ENCODE peak calls at places on chromosomes 13 and 19, in ten cellular contexts. Q is GM12878, H is ovary, W is tibial nerve, A is A549, N is H1, R is sigmoid colon, K is stomach, C is suprapubic skin, L is SK-N-SH. F is an unnamed sample.
A peak's percentile ranks its signal among the peaks of the same experiment; 100 is the strongest.

GRCh38 chr13:50424993-50425392 is 409.7 kb downstream of the KCNRG start:
- DNase-seq in L (no peak), H (no peak), N (no peak), W (no peak), Q (no peak), K (no peak), A (no peak), R (no peak), C (no peak), F (no peak)

GRCh38 chr13:91722267-91722884 is 324.0 kb downstream of the GPC5 start:
- DNase-seq in H (no peak), W (no peak), A (no peak), Q (no peak), R (no peak), L (peak; percentile 36), K (no peak), N (no peak), C (no peak), F (no peak)

GRCh38 chr13:49833402-49833801 is 40.9 kb upstream of the KPNA3 start:
- DNase-seq in H (no peak), C (no peak), A (no peak), N (no peak), L (no peak), K (no peak), R (no peak), Q (no peak), W (no peak), F (no peak)

GRCh38 chr19:13031917-13032623 is 36.8 kb downstream of the NFIX start:
- DNase-seq in R (no peak), C (no peak), A (no peak), L (no peak), W (no peak), K (no peak), H (no peak), N (no peak), Q (no peak), F (no peak)

GRCh38 chr13:100443998-100444328 is 144.6 kb downstream of the GGACT start:
- DNase-seq in C (no peak), Q (no peak), K (no peak), L (no peak), N (no peak), H (no peak), A (no peak), R (no peak), W (no peak), F (no peak)

GRCh38 chr19:15038304-15038703 is 11.0 kb upstream of the CASP14 start:
- DNase-seq in A (no peak), H (no peak), K (no peak), R (no peak), N (no peak), L (no peak), Q (no peak), W (no peak), C (no peak), F (no peak)

GRCh38 chr19:17475541-17476115 is 5.3 kb downstream of the SLC27A1 start:
- DNase-seq in R (peak; percentile 84), C (peak; percentile 74), L (no peak), Q (no peak), W (peak; percentile 60), A (no peak), K (peak; percentile 65), N (no peak), H (no peak), F (peak; percentile 31)

GRCh38 chr19:47391510-47392223 is 27.7 kb downstream of the MEIS3 start:
- DNase-seq in N (peak; percentile 97), Q (peak; percentile 12), H (peak; percentile 60), K (peak; percentile 82), W (peak; percentile 35), A (peak; percentile 75), C (peak; percentile 86), L (peak; percentile 82), R (peak; percentile 81), F (peak; percentile 76)

GRCh38 chr13:47678201-47678963 is 322.7 kb downstream of the SUCLA2 start:
- DNase-seq in W (no peak), R (no peak), L (no peak), K (no peak), C (no peak), Q (no peak), A (no peak), H (no peak), N (no peak), F (no peak)

GRCh38 chr13:49098198-49098597 is 121.9 kb upstream of the MLNR start:
- DNase-seq in R (no peak), Q (no peak), W (no peak), C (no peak), H (peak; percentile 42), A (no peak), L (peak; percentile 4), K (no peak), N (no peak), F (no peak)

GRCh38 chr19:34985249-34986022 is 14.7 kb upstream of the GRAMD1A start:
- DNase-seq in C (peak; percentile 76), H (no peak), L (no peak), A (no peak), R (no peak), W (no peak), N (peak; percentile 60), Q (no peak), K (peak; percentile 57), F (no peak)

GRCh38 chr19:52692431-52693008 is 42.3 kb downstream of the ZNF611 start:
- DNase-seq in Q (no peak), C (no peak), A (no peak), K (no peak), L (no peak), W (no peak), R (no peak), N (no peak), H (no peak), F (no peak)

GRCh38 chr13:47976325-47976724 is 24.7 kb downstream of the SUCLA2 start:
- DNase-seq in Q (no peak), A (no peak), N (no peak), W (no peak), L (no peak), H (no peak), K (no peak), R (no peak), C (no peak), F (no peak)

GRCh38 chr13:23898101-23898500 is 799 bp upstream of the C1QTNF9B start:
- DNase-seq in W (no peak), N (no peak), K (no peak), A (no peak), R (peak; percentile 85), C (no peak), H (peak; percentile 59), L (no peak), Q (no peak), F (peak; percentile 19)

GRCh38 chr19:46495789-46496099 is at the start of gene PNMA8B:
- DNase-seq in L (peak; percentile 99), C (no peak), A (no peak), W (no peak), H (peak; percentile 81), N (peak; percentile 94), K (no peak), R (peak; percentile 83), Q (no peak), F (no peak)

GRCh38 chr19:47157455-47158321 is 27.1 kb downstream of the SAE1 start:
- DNase-seq in H (peak; percentile 23), K (peak; percentile 33), C (peak; percentile 68), W (no peak), N (peak; percentile 67), R (peak; percentile 74), Q (no peak), A (no peak), L (no peak), F (peak; percentile 64)

GRCh38 chr19:52991484-52991883 is 22.2 kb upstream of the ERVV-1 start:
- DNase-seq in N (no peak), R (no peak), C (no peak), L (no peak), H (no peak), K (no peak), A (no peak), Q (no peak), W (no peak), F (no peak)

DNA sequence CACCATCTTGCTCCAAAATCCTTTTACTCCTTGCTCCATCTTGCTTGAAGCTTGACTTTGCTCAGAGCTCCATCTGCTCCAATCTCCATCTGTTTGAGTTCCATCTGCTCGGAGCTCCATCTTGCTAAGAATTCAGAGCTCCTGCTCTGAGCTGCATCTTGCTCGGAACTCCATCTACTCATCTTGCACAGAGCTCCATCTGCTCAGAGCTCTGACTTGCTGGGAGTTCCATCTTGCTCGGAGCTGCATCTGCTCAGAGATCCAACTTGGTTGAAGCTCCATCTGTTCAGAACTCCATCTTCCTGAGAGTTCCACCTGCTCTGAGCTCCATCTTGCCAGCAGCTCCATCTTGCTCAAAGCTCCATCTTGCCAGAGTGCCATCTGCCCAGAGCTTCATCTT is 80.6 kb upstream of the ZNF98 start:
- DNase-seq in R (no peak), C (no peak), N (no peak), Q (no peak), A (no peak), H (no peak), W (no peak), K (no peak), L (no peak), F (no peak)
- H3K9me3 ChIP-seq in R (peaks cover 8% of the 10 kb centered on the region), C (peaks cover 13% of the 10 kb centered on the region), N (peaks cover 68% of the 10 kb centered on the region), Q (peaks cover 2% of the 10 kb centered on the region), A (peaks cover 47% of the 10 kb centered on the region), H (peaks cover 18% of the 10 kb centered on the region), W (no peaks in the 10 kb centered on the region), K (no peaks in the 10 kb centered on the region), L (no peaks in the 10 kb centered on the region), F (peaks cover 19% of the 10 kb centered on the region)

GRCh38 chr19:45152504-45153338 is 8.1 kb downstream of the NKPD1 start:
- DNase-seq in L (peak; percentile 80), Q (no peak), N (peak; percentile 75), A (no peak), K (peak; percentile 58), H (peak; percentile 48), R (no peak), W (no peak), C (no peak), F (peak; percentile 67)
- TF ChIP-seq EP300 in L (no peak), Q (no peak), N (no peak), A (no peak), K (no peak), H (no peak), R (no peak), W (no peak), C (no peak), F (no peak)

GRCh38 chr19:23310729-23311211 is 60.6 kb upstream of the ZNF724 start:
- DNase-seq in W (no peak), K (no peak), N (no peak), Q (no peak), L (no peak), A (no peak), C (no peak), R (no peak), H (no peak), F (no peak)
- H3K9me3 ChIP-seq in W (no peaks in the 10 kb centered on the region), K (no peaks in the 10 kb centered on the region), N (peaks cover 53% of the 10 kb centered on the region), Q (no peaks in the 10 kb centered on the region), L (no peaks in the 10 kb centered on the region), A (peaks cover 39% of the 10 kb centered on the region), C (peaks cover 5% of the 10 kb centered on the region), R (no peaks in the 10 kb centered on the region), H (no peaks in the 10 kb centered on the region), F (no peaks in the 10 kb centered on the region)

DNA sequence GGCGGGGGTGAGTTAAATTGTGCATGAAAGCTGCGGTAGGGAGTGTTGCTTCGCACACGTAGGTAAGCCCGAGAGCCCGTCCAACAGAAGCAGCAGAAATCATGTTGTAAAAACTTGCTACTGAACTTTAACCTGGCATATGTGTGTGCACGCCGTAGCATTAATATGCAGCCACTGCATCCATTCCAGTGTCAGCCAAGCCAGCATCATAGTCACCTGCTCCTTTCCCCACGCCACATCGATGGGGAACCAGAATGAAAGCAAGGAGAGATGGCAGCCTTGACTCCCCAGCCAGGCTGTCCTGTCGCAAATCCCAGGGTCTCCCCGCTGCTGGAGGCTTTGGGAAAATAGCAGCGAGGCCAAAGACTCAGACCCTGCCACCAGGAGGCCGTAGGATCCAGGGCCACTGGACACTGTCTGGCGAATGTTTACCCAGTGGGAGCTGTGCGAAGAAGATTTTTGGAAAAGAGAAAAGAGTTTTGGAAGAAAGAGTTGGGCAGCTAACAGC is 48.5 kb upstream of the RANBP3 start:
- DNase-seq in H (no peak), L (no peak), R (peak; percentile 26), A (no peak), N (no peak), W (no peak), C (peak; percentile 37), K (no peak), Q (no peak), F (no peak)
- TF ChIP-seq EP300 in H (no peak), L (no peak), R (no peak), A (no peak), N (no peak), W (no peak), C (no peak), K (no peak), Q (no peak), F (no peak)

F was measured in transverse colon.